ENCODE peak calls at places on chromosomes 4 and X, in nine cellular contexts. P, D, B, A, Q, G, K, T and S are unnamed samples.

GRCh38 chr4:65383589-65384305 is 286.5 kb downstream of the EPHA5 start:
- DNase-seq in D (no peak), K (peak; percentile 5), T (no peak), G (no peak), A (no peak), B (no peak), P (no peak), Q (no peak), S (no peak)

GRCh38 chrX:120769576-120770341 is 105.9 kb downstream of the CT47B1 start:
- DNase-seq in Q (peak; percentile 23), G (no peak), A (no peak), B (no peak), T (no peak), K (peak; percentile 83), D (peak; percentile 84), P (no peak), S (peak; percentile 16)

GRCh38 chr4:163988391-163988790 is 493.9 kb downstream of the TMA16 start:
- DNase-seq in T (no peak), D (no peak), Q (no peak), G (no peak), A (no peak), B (no peak), P (no peak), K (no peak), S (no peak)

GRCh38 chrX:138777230-138777629 is 65.7 kb upstream of the FGF13 start:
- DNase-seq in B (no peak), P (no peak), K (no peak), T (no peak), Q (no peak), A (no peak), G (no peak), D (no peak), S (no peak)

GRCh38 chrX:80139564-80139963 is 125.0 kb downstream of the TBX22 start:
- DNase-seq in A (no peak), B (no peak), P (no peak), T (no peak), Q (no peak), G (no peak), K (no peak), D (no peak), S (no peak)

GRCh38 chrX:3663576-3664290 is 49.7 kb downstream of the PRKX start:
- DNase-seq in G (no peak), K (no peak), D (no peak), T (no peak), P (peak; percentile 20), B (no peak), A (no peak), Q (peak; percentile 55), S (no peak)

GRCh38 chr4:106104276-106104675 is 209.0 kb downstream of the NPNT start:
- DNase-seq in K (no peak), T (no peak), P (no peak), B (no peak), G (no peak), Q (no peak), D (no peak), A (no peak), S (no peak)

GRCh38 chrX:53288173-53288572 is 6.8 kb upstream of the IQSEC2 start:
- DNase-seq in T (no peak), A (no peak), Q (peak; percentile 15), D (peak; percentile 43), G (peak; percentile 42), B (no peak), P (peak; percentile 25), K (no peak), S (no peak)

GRCh38 chr4:107519057-107519456 is 201.0 kb downstream of the PAPSS1 start:
- DNase-seq in A (no peak), T (no peak), B (no peak), K (peak; percentile 41), G (no peak), Q (no peak), P (peak; percentile 11), D (peak; percentile 47), S (peak; percentile 19)

GRCh38 chrX:103687073-103687695 is 685 bp upstream of the MORF4L2 start:
- DNase-seq in K (no peak), P (peak; percentile 91), A (peak; percentile 76), B (peak; percentile 36), G (peak; percentile 67), T (peak; percentile 65), D (no peak), Q (peak; percentile 90), S (peak; percentile 45)

GRCh38 chr4:1922826-1923225 is 51.6 kb downstream of the NSD2 start:
- DNase-seq in G (no peak), K (no peak), T (no peak), P (no peak), B (no peak), A (no peak), Q (no peak), D (no peak), S (no peak)

GRCh38 chrX:103376979-103377324 is 614 bp downstream of the BEX3 start:
- DNase-seq in B (no peak), G (peak; percentile 25), D (peak; percentile 58), K (no peak), P (peak; percentile 9), Q (no peak), A (no peak), T (peak; percentile 44), S (no peak)

GRCh38 chr4:168995537-168996295 is 14.3 kb downstream of the CBR4 start:
- DNase-seq in K (peak; percentile 38), Q (no peak), T (no peak), D (peak; percentile 39), G (no peak), A (no peak), B (no peak), P (no peak), S (no peak)

GRCh38 chrX:78708171-78708570 is 39.3 kb upstream of the LPAR4 start:
- DNase-seq in T (no peak), G (no peak), Q (peak; percentile 62), A (no peak), D (peak; percentile 61), B (no peak), K (peak; percentile 62), P (no peak), S (no peak)

GRCh38 chr4:7210818-7211217 is 18.5 kb downstream of the SORCS2 start:
- DNase-seq in G (no peak), B (no peak), A (no peak), K (peak; percentile 84), T (no peak), Q (no peak), P (no peak), D (peak; percentile 72), S (no peak)

GRCh38 chr4:108852691-108853090 is 89.8 kb upstream of the ETNPPL start:
- DNase-seq in K (no peak), D (no peak), T (no peak), G (no peak), B (no peak), A (no peak), P (no peak), Q (no peak), S (no peak)

GRCh38 chrX:18252644-18253359 is 32.1 kb upstream of the BEND2 start:
- DNase-seq in P (no peak), G (no peak), A (no peak), Q (no peak), B (no peak), K (peak; percentile 12), T (no peak), D (peak; percentile 31), S (no peak)

GRCh38 chrX:103685396-103685795 is 1.1 kb downstream of the MORF4L2 start:
- DNase-seq in D (no peak), G (no peak), K (peak; percentile 21), T (no peak), P (no peak), A (no peak), Q (no peak), B (no peak), S (no peak)

GRCh38 chrX:154734101-154734781 is 16.6 kb downstream of the GAB3 start:
- DNase-seq in G (no peak), D (peak; percentile 81), P (peak; percentile 14), Q (peak; percentile 84), K (peak; percentile 86), B (no peak), T (no peak), A (no peak), S (no peak)

GRCh38 chrX:132924426-132924825 is 34.0 kb downstream of the HS6ST2 start:
- DNase-seq in A (no peak), T (no peak), K (no peak), G (no peak), B (no peak), D (no peak), Q (no peak), P (no peak), S (no peak)

GRCh38 chrX:12758291-12758690 is 32.9 kb upstream of the PRPS2 start:
- DNase-seq in K (peak; percentile 5), P (no peak), B (no peak), T (no peak), G (no peak), A (no peak), D (no peak), Q (no peak), S (no peak)

GRCh38 chr4:109294468-109295020 is 7.9 kb downstream of the COL25A1 start:
- DNase-seq in T (no peak), G (no peak), Q (no peak), P (no peak), A (no peak), K (peak; percentile 17), B (no peak), D (no peak), S (no peak)

GRCh38 chr4:113053883-113054282 is 4.4 kb downstream of the ANK2 start:
- DNase-seq in T (no peak), D (no peak), A (no peak), K (no peak), B (no peak), P (no peak), Q (no peak), G (no peak), S (no peak)

GRCh38 chr4:132818091-132818490 is 331.0 kb upstream of the PCDH10 start:
- DNase-seq in P (no peak), B (no peak), A (no peak), K (no peak), G (peak; percentile 32), T (no peak), Q (no peak), D (no peak), S (no peak)

GRCh38 chr4:161320377-161320776 is 843.4 kb downstream of the FSTL5 start:
- DNase-seq in P (peak; percentile 4), T (peak; percentile 0), A (no peak), D (no peak), K (no peak), G (peak; percentile 11), B (no peak), Q (peak; percentile 8), S (peak; percentile 56)

GRCh38 chr4:173485164-173485563 is 44.9 kb downstream of the HAND2 start:
- DNase-seq in D (no peak), G (no peak), Q (no peak), T (no peak), A (no peak), P (no peak), K (peak; percentile 80), B (no peak), S (no peak)

GRCh38 chrX:50813843-50814661 is at the start of gene SHROOM4:
- DNase-seq in D (peak; percentile 66), B (no peak), P (peak; percentile 47), Q (no peak), G (peak; percentile 34), A (no peak), T (no peak), K (peak; percentile 48), S (no peak)

GRCh38 chr4:71293705-71294104 is 45.1 kb upstream of the SLC4A4 start:
- DNase-seq in P (no peak), K (peak; percentile 71), T (no peak), B (no peak), D (peak; percentile 17), Q (no peak), G (no peak), A (no peak), S (no peak)